ENCODE peak calls at places on chromosomes 12 and 14, in nine cellular contexts. B, N, Z, H, T, D, W, I and F are unnamed samples.

GRCh38 chr12:131723532-131723931 is 12.6 kb downstream of the SFSWAP start:
- DNase-seq in B (no peak), N (no peak), Z (peak), H (no peak), T (no peak), D (no peak), W (no peak), I (no peak), F (no peak)

GRCh38 chr14:90019824-90020523 is 41.8 kb upstream of the KCNK13 start:
- DNase-seq in B (no peak), N (no peak), Z (no peak), H (no peak), T (no peak), D (no peak), W (no peak), I (no peak), F (no peak)

GRCh38 chr14:104362761-104363605 is 216.6 kb upstream of the C14orf180 start:
- DNase-seq in B (no peak), N (peak), Z (no peak), H (no peak), T (no peak), D (no peak), W (no peak), I (no peak), F (no peak)

GRCh38 chr12:54560374-54560858 is 11.0 kb downstream of the PDE1B start:
- DNase-seq in B (peak), N (peak), Z (peak), H (peak), T (peak), D (peak), W (peak), I (peak), F (no peak)

GRCh38 chr14:95468416-95469133 is 47.9 kb downstream of the SYNE3 start:
- DNase-seq in B (no peak), N (peak), Z (no peak), H (no peak), T (peak), D (no peak), W (no peak), I (no peak), F (no peak)

GRCh38 chr14:70721542-70721941 is 79.8 kb downstream of the TTC9 start:
- DNase-seq in B (no peak), N (no peak), Z (no peak), H (no peak), T (no peak), D (no peak), W (no peak), I (no peak), F (no peak)

GRCh38 chr14:103695331-103696026 is 19.8 kb downstream of the XRCC3 start:
- DNase-seq in B (no peak), N (peak), Z (no peak), H (no peak), T (no peak), D (no peak), W (no peak), I (no peak), F (no peak)

GRCh38 chr14:31825459-31825858 is 251.6 kb upstream of the ARHGAP5 start:
- DNase-seq in B (no peak), N (no peak), Z (no peak), H (no peak), T (no peak), D (no peak), W (no peak), I (no peak), F (no peak)

GRCh38 chr14:50897658-50898175 is 25.9 kb downstream of the ABHD12B start:
- DNase-seq in B (no peak), N (no peak), Z (no peak), H (no peak), T (no peak), D (no peak), W (no peak), I (no peak), F (no peak)

GRCh38 chr14:55446127-55446736 is 5.8 kb upstream of the TBPL2 start:
- DNase-seq in B (peak), N (peak), Z (peak), H (peak), T (peak), D (peak), W (peak), I (no peak), F (no peak)

GRCh38 chr12:13000616-13000934 is 510 bp upstream of the HEBP1 start:
- DNase-seq in B (no peak), N (no peak), Z (peak), H (no peak), T (no peak), D (peak), W (no peak), I (no peak), F (no peak)

GRCh38 chr12:90741611-90742010 is 213.4 kb downstream of the CCER1 start:
- DNase-seq in B (no peak), N (no peak), Z (no peak), H (no peak), T (no peak), D (no peak), W (no peak), I (no peak), F (no peak)

GRCh38 chr14:101500681-101501080 is 60.6 kb upstream of the DIO3 start:
- DNase-seq in B (no peak), N (no peak), Z (peak), H (no peak), T (no peak), D (no peak), W (no peak), I (peak), F (no peak)

GRCh38 chr12:3168775-3169221 is 91.6 kb downstream of the TSPAN9 start:
- DNase-seq in B (peak), N (no peak), Z (no peak), H (peak), T (no peak), D (peak), W (peak), I (peak), F (peak)

GRCh38 chr14:76806446-76806845 is 6.2 kb downstream of the ANGEL1 start:
- DNase-seq in B (no peak), N (no peak), Z (no peak), H (no peak), T (no peak), D (no peak), W (no peak), I (no peak), F (no peak)

GRCh38 chr12:88237954-88238353 is 95.8 kb downstream of the TMTC3 start:
- DNase-seq in B (peak), N (no peak), Z (no peak), H (peak), T (no peak), D (peak), W (no peak), I (no peak), F (peak)

GRCh38 chr14:89294872-89295271 is 122.2 kb downstream of the FOXN3 start:
- DNase-seq in B (no peak), N (no peak), Z (no peak), H (no peak), T (no peak), D (no peak), W (no peak), I (no peak), F (no peak)

GRCh38 chr12:132161046-132161781 is 17.0 kb downstream of the NOC4L start:
- DNase-seq in B (peak), N (no peak), Z (no peak), H (peak), T (no peak), D (peak), W (no peak), I (no peak), F (no peak)

GRCh38 chr12:71626768-71627167 is 36.9 kb downstream of the ZFC3H1 start:
- DNase-seq in B (peak), N (no peak), Z (no peak), H (peak), T (no peak), D (peak), W (no peak), I (no peak), F (no peak)

GRCh38 chr14:101845496-101845895 is 84.0 kb downstream of the PPP2R5C start:
- DNase-seq in B (no peak), N (no peak), Z (no peak), H (no peak), T (no peak), D (no peak), W (no peak), I (no peak), F (no peak)

GRCh38 chr12:64894827-64895475 is 70.5 kb downstream of the TBC1D30 start:
- DNase-seq in B (no peak), N (no peak), Z (no peak), H (no peak), T (no peak), D (peak), W (no peak), I (no peak), F (no peak)

GRCh38 chr12:45644521-45644920 is 85.0 kb upstream of the ARID2 start:
- DNase-seq in B (peak), N (no peak), Z (no peak), H (peak), T (no peak), D (peak), W (no peak), I (no peak), F (no peak)

GRCh38 chr12:112427760-112428159 is 9.0 kb downstream of the PTPN11 start:
- DNase-seq in B (no peak), N (no peak), Z (no peak), H (no peak), T (no peak), D (no peak), W (no peak), I (no peak), F (no peak)

GRCh38 chr12:123243851-123244250 is 10.6 kb downstream of the MTRFR start:
- DNase-seq in B (no peak), N (no peak), Z (no peak), H (no peak), T (no peak), D (no peak), W (no peak), I (no peak), F (no peak)

GRCh38 chr12:104506691-104507401 is 50.1 kb downstream of the CHST11 start:
- DNase-seq in B (no peak), N (no peak), Z (no peak), H (no peak), T (no peak), D (no peak), W (no peak), I (no peak), F (no peak)

GRCh38 chr12:108907861-108908302 is 28.0 kb downstream of the DAO start:
- DNase-seq in B (no peak), N (no peak), Z (no peak), H (no peak), T (no peak), D (peak), W (no peak), I (no peak), F (no peak)

GRCh38 chr12:116672842-116673516 is 64.9 kb downstream of the SPRING1 start:
- DNase-seq in B (no peak), N (no peak), Z (no peak), H (no peak), T (no peak), D (no peak), W (no peak), I (no peak), F (no peak)
- H3K4me3 ChIP-seq in B (no peak), N (no peak), Z (no peak), H (no peak), T (no peak), D (no peak), W (no peak), I (no peak), F (no peak)

GRCh38 chr14:37172936-37173613 is 669 bp upstream of the SLC25A21 start:
- DNase-seq in B (no peak), N (no peak), Z (no peak), H (no peak), T (no peak), D (no peak), W (no peak), I (no peak), F (no peak)
- H3K4me3 ChIP-seq in B (peak), N (peak), Z (peak), H (peak), T (peak), D (peak), W (peak), I (peak), F (peak)

GRCh38 chr12:6605425-6606330 is 1.5 kb downstream of the CHD4 start:
- DNase-seq in B (peak), N (no peak), Z (no peak), H (peak), T (no peak), D (peak), W (no peak), I (peak), F (no peak)

GRCh38 chr12:6602526-6602925 is 4.7 kb downstream of the CHD4 start:
- DNase-seq in B (no peak), N (no peak), Z (no peak), H (no peak), T (no peak), D (no peak), W (no peak), I (no peak), F (no peak)

GRCh38 chr12:6606331-6607131 is 648 bp downstream of the CHD4 start:
- DNase-seq in B (peak), N (peak), Z (peak), H (peak), T (peak), D (no peak), W (no peak), I (peak), F (no peak)

GRCh38 chr12:6603095-6603567 is 4.0 kb downstream of the CHD4 start:
- DNase-seq in B (peak), N (peak), Z (peak), H (peak), T (peak), D (peak), W (no peak), I (peak), F (no peak)

DNA sequence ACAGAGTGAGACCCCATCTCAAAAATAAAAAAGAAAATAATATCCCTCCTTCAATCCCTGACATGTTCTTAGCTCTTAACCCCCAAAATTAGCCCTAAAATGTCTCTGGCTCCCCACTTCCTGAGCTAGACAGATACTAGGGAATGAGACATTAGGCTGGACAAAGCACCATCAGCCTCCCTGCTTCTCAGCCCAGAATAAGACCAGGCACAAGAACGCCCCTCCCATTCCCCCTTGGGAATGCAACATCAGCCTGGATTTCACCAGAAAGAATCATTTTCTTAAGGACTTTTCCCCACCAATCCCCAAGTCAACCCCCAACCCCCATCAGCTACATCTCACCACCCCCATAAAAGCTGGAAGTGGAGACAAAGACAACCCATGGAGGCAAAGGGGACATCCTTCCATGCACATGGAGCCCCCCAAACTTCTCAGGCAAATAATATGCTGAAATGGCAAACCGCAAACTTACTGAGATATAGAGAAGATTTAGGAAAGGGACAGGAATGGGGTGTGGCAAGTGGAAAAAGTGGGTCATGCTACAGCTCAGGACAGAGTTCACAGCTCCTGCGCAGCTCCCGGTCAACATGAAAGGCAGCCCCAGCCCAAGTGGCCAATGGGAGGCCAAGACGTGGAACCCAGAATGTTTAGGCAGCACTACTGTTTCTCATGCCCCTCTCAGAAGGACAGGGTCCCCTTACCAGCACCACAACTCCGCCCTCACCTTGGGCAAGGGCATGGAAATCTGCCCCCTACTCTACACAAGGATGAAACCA is 2.7 kb downstream of the CHD4 start:
- DNase-seq in B (peak), N (peak), Z (no peak), H (peak), T (peak), D (peak), W (no peak), I (no peak), F (no peak)
- H3K4me3 ChIP-seq in B (peak), N (peak), Z (peak), H (peak), T (peak), D (peak), W (peak), I (peak), F (peak)

GRCh38 chr14:59320771-59321170 is 132.3 kb downstream of the DAAM1 start:
- DNase-seq in B (peak), N (no peak), Z (no peak), H (peak), T (no peak), D (peak), W (no peak), I (no peak), F (no peak)
- H3K4me3 ChIP-seq in B (no peak), N (no peak), Z (no peak), H (no peak), T (no peak), D (no peak), W (no peak), I (no peak), F (no peak)